ENCODE peak calls at places on chromosomes 3 and 15, in nine cellular contexts. D is dorsolateral prefrontal cortex; E is amniotic stem cell; K is left cardiac atrium; W is GM10248; O is HFFc6; G is Jurkat, Clone E6-1; J is GM04504; P is NCI-H1092. Q is an unnamed sample.

GRCh38 chr3:127448671-127449070 is 141.9 kb downstream of the TPRA1 start:
- DNase-seq in D (no peak), E (no peak), K (no peak), W (no peak), O (no peak), G (no peak), J (no peak), P (no peak), Q (no peak)

GRCh38 chr15:42080585-42081462 is 13.5 kb downstream of the PLA2G4D start:
- DNase-seq in D (no peak), E (no peak), K (no peak), W (no peak), O (no peak), G (no peak), J (no peak), P (no peak), Q (no peak)

GRCh38 chr3:126146034-126146433 is 34.4 kb downstream of the ALDH1L1 start:
- DNase-seq in D (no peak), E (no peak), K (no peak), W (no peak), O (no peak), G (no peak), J (no peak), P (no peak), Q (no peak)

GRCh38 chr15:85871545-85871944 is 76.8 kb upstream of the KLHL25 start:
- DNase-seq in D (no peak), E (no peak), K (no peak), W (no peak), O (no peak), G (no peak), J (no peak), P (no peak), Q (no peak)

GRCh38 chr3:193780371-193780770 is 187.4 kb downstream of the OPA1 start:
- DNase-seq in D (no peak), E (no peak), K (no peak), W (no peak), O (no peak), G (no peak), J (peak), P (no peak), Q (no peak)

GRCh38 chr3:106257172-106257571 is 388.4 kb upstream of the CBLB start:
- DNase-seq in D (no peak), E (no peak), K (no peak), W (no peak), O (no peak), G (no peak), J (no peak), P (no peak), Q (no peak)

GRCh38 chr15:57789225-57789624 is 82.7 kb downstream of the POLR2M start:
- DNase-seq in D (no peak), E (no peak), K (no peak), W (no peak), O (no peak), G (no peak), J (no peak), P (no peak), Q (no peak)

GRCh38 chr15:68791431-68792283 is 29.0 kb downstream of the ANP32A start:
- DNase-seq in D (no peak), E (no peak), K (no peak), W (peak), O (no peak), G (peak), J (no peak), P (no peak), Q (no peak)

GRCh38 chr15:83653288-83653638 is 660 bp upstream of the ADAMTSL3 start:
- DNase-seq in D (no peak), E (no peak), K (no peak), W (no peak), O (no peak), G (no peak), J (no peak), P (no peak), Q (no peak)

GRCh38 chr15:32781781-32782180 is 64.0 kb downstream of the GREM1 start:
- DNase-seq in D (no peak), E (no peak), K (no peak), W (no peak), O (no peak), G (no peak), J (no peak), P (no peak), Q (no peak)

GRCh38 chr15:63263519-63263918 is 13.9 kb upstream of the APH1B start:
- DNase-seq in D (no peak), E (no peak), K (no peak), W (no peak), O (no peak), G (no peak), J (no peak), P (no peak), Q (no peak)

GRCh38 chr3:183252973-183253363 is at the start of gene B3GNT5:
- DNase-seq in D (no peak), E (no peak), K (peak), W (no peak), O (no peak), G (no peak), J (no peak), P (no peak), Q (no peak)

GRCh38 chr15:90884719-90885431 is 571 bp downstream of the FES start:
- DNase-seq in D (no peak), E (no peak), K (no peak), W (no peak), O (no peak), G (no peak), J (no peak), P (no peak), Q (no peak)

GRCh38 chr3:111534701-111535100 is 7.3 kb upstream of the CD96 start:
- DNase-seq in D (no peak), E (no peak), K (no peak), W (no peak), O (peak), G (no peak), J (no peak), P (no peak), Q (no peak)

GRCh38 chr3:111590096-111590491 is 5.1 kb downstream of the ZBED2 start:
- DNase-seq in D (no peak), E (no peak), K (no peak), W (no peak), O (no peak), G (no peak), J (no peak), P (no peak), Q (no peak)

GRCh38 chr15:99592135-99592845 is 26.5 kb downstream of the MEF2A start:
- DNase-seq in D (no peak), E (no peak), K (no peak), W (no peak), O (peak), G (no peak), J (no peak), P (no peak), Q (peak)

GRCh38 chr3:155555479-155556065 is 189.3 kb downstream of the PLCH1 start:
- DNase-seq in D (no peak), E (no peak), K (no peak), W (no peak), O (no peak), G (no peak), J (no peak), P (no peak), Q (no peak)

GRCh38 chr3:71581981-71582611 is 1.4 kb downstream of the FOXP1 start:
- DNase-seq in D (peak), E (no peak), K (peak), W (no peak), O (no peak), G (no peak), J (no peak), P (no peak), Q (no peak)

GRCh38 chr15:89760303-89761008 is 9.4 kb upstream of the MESP1 start:
- DNase-seq in D (peak), E (no peak), K (peak), W (peak), O (peak), G (peak), J (peak), P (peak), Q (no peak)

GRCh38 chr3:42118762-42119361 is 27.7 kb downstream of the TRAK1 start:
- DNase-seq in D (no peak), E (no peak), K (no peak), W (peak), O (peak), G (no peak), J (no peak), P (no peak), Q (no peak)

GRCh38 chr3:58164916-58165821 is 45.6 kb downstream of the DNASE1L3 start:
- DNase-seq in D (no peak), E (no peak), K (peak), W (no peak), O (no peak), G (no peak), J (no peak), P (peak), Q (no peak)

GRCh38 chr15:83837946-83838571 is 184.1 kb downstream of the ADAMTSL3 start:
- DNase-seq in D (peak), E (no peak), K (peak), W (peak), O (no peak), G (peak), J (no peak), P (no peak), Q (no peak)

GRCh38 chr15:70237626-70238025 is 139.9 kb upstream of the TLE3 start:
- DNase-seq in D (no peak), E (no peak), K (no peak), W (no peak), O (peak), G (no peak), J (no peak), P (no peak), Q (no peak)

GRCh38 chr3:48695113-48695753 is 9.5 kb upstream of the NCKIPSD start:
- DNase-seq in D (no peak), E (no peak), K (peak), W (no peak), O (no peak), G (no peak), J (no peak), P (peak), Q (no peak)

GRCh38 chr3:143265501-143266070 is 146.0 kb downstream of the CHST2 start:
- DNase-seq in D (no peak), E (no peak), K (no peak), W (no peak), O (no peak), G (no peak), J (no peak), P (no peak), Q (no peak)

GRCh38 chr3:30443756-30444673 is 162.4 kb upstream of the TGFBR2 start:
- DNase-seq in D (no peak), E (no peak), K (no peak), W (no peak), O (no peak), G (no peak), J (no peak), P (no peak), Q (no peak)

GRCh38 chr15:22257047-22257667 is 176.8 kb downstream of the OR4M2 start:
- DNase-seq in D (no peak), E (no peak), K (no peak), W (no peak), O (no peak), G (no peak), J (no peak), P (no peak), Q (no peak)

GRCh38 chr3:184383033-184383740 is 3.3 kb downstream of the CHRD start:
- DNase-seq in D (no peak), E (no peak), K (no peak), W (no peak), O (no peak), G (no peak), J (no peak), P (no peak), Q (no peak)

GRCh38 chr3:61358364-61358763 is 107.1 kb upstream of the FHIT start:
- DNase-seq in D (peak), E (no peak), K (peak), W (peak), O (no peak), G (no peak), J (no peak), P (peak), Q (no peak)

GRCh38 chr15:90581771-90582471 is 52.2 kb downstream of the CRTC3 start:
- DNase-seq in D (no peak), E (no peak), K (no peak), W (no peak), O (no peak), G (peak), J (no peak), P (no peak), Q (no peak)

GRCh38 chr3:16511561-16512434 is 1.7 kb downstream of the RFTN1 start:
- DNase-seq in D (no peak), E (no peak), K (peak), W (peak), O (peak), G (peak), J (peak), P (no peak), Q (peak)

GRCh38 chr3:44993471-44994205 is 17.6 kb downstream of the EXOSC7 start:
- DNase-seq in D (no peak), E (peak), K (no peak), W (no peak), O (peak), G (no peak), J (peak), P (no peak), Q (no peak)

GRCh38 chr3:149653564-149653963 is 4.3 kb downstream of the WWTR1 start:
- DNase-seq in D (no peak), E (no peak), K (no peak), W (no peak), O (no peak), G (no peak), J (no peak), P (no peak), Q (no peak)

GRCh38 chr3:45942051-45942825 is 1.0 kb upstream of the CXCR6 start:
- DNase-seq in D (no peak), E (no peak), K (no peak), W (no peak), O (no peak), G (no peak), J (no peak), P (no peak), Q (peak)

GRCh38 chr15:91853968-91854943 is 748 bp downstream of the SLCO3A1 start:
- DNase-seq in D (peak), E (no peak), K (peak), W (no peak), O (no peak), G (no peak), J (no peak), P (no peak), Q (no peak)

Q was measured in retinal pigment epithelial cell.